ENCODE peak calls at places on chromosomes 13 and 19, in five cellular contexts. J is K562; R is heart left ventricle; D is testis; H is CD4-positive, alpha-beta T cell. E is an unnamed sample.

GRCh38 chr13:85728831-85729230 is 70.4 kb downstream of the SLITRK6 start:
- DNase-seq in J (no peak), R (no peak), D (no peak), H (no peak), E (no peak)

GRCh38 chr13:81757348-81757950 is 1416.5 kb upstream of the SPRY2 start:
- DNase-seq in J (no peak), R (no peak), D (no peak), H (no peak), E (no peak)

GRCh38 chr13:43720780-43721397 is 65.9 kb downstream of the ENOX1 start:
- DNase-seq in J (no peak), R (no peak), D (no peak), H (no peak), E (no peak)

GRCh38 chr19:18282021-18282787 is 782 bp upstream of the JUND start:
- DNase-seq in J (no peak), R (no peak), D (no peak), H (no peak), E (no peak)

GRCh38 chr13:91745962-91746361 is 347.5 kb downstream of the GPC5 start:
- DNase-seq in J (no peak), R (no peak), D (no peak), H (no peak), E (no peak)

GRCh38 chr13:57557979-57558529 is 73.5 kb upstream of the PCDH17 start:
- DNase-seq in J (no peak), R (no peak), D (no peak), H (no peak), E (no peak)

GRCh38 chr19:45468159-45468651 is 409 bp downstream of the FOSB start:
- DNase-seq in J (no peak), R (no peak), D (peak), H (peak), E (no peak)

GRCh38 chr13:99312493-99312883 is 5.3 kb upstream of the GPR183 start:
- DNase-seq in J (no peak), R (peak), D (peak), H (no peak), E (no peak)

GRCh38 chr19:13042443-13043130 is 47.3 kb downstream of the NFIX start:
- DNase-seq in J (no peak), R (no peak), D (no peak), H (no peak), E (no peak)

GRCh38 chr13:61414136-61414535 is 1.5 kb downstream of the PCDH20 start:
- DNase-seq in J (no peak), R (no peak), D (no peak), H (no peak), E (no peak)

GRCh38 chr13:63901630-63902029 is 2486.0 kb upstream of the PCDH20 start:
- DNase-seq in J (no peak), R (no peak), D (no peak), H (no peak), E (no peak)

GRCh38 chr13:74987124-74987690 is 494.8 kb downstream of the TBC1D4 start:
- DNase-seq in J (no peak), R (no peak), D (no peak), H (no peak), E (no peak)

GRCh38 chr13:81381560-81381959 is 1040.6 kb upstream of the SPRY2 start:
- DNase-seq in J (no peak), R (no peak), D (no peak), H (no peak), E (no peak)

GRCh38 chr19:13959962-13960862 is 7.9 kb downstream of the DCAF15 start:
- DNase-seq in J (peak), R (peak), D (no peak), H (peak), E (peak)

GRCh38 chr13:70714993-70715392 is 606.7 kb upstream of the KLHL1 start:
- DNase-seq in J (no peak), R (no peak), D (no peak), H (no peak), E (no peak)
- TF ChIP-seq CTCF in J (no peak), R (no peak), D (no peak), H (no peak), E (peak)

GRCh38 chr13:88000239-88000638 is 329.1 kb downstream of the SLITRK5 start:
- DNase-seq in J (no peak), R (no peak), D (no peak), H (no peak), E (no peak)
- TF ChIP-seq CTCF in J (no peak), R (no peak), D (no peak), H (no peak), E (no peak)

GRCh38 chr19:5478925-5479588 is 23.8 kb downstream of the ZNRF4 start:
- DNase-seq in J (no peak), R (no peak), D (no peak), H (no peak), E (no peak)

GRCh38 chr19:5478241-5478924 is 23.2 kb downstream of the ZNRF4 start:
- DNase-seq in J (no peak), R (no peak), D (no peak), H (no peak), E (no peak)

GRCh38 chr19:5479958-5480357 is 24.7 kb downstream of the ZNRF4 start:
- DNase-seq in J (no peak), R (no peak), D (no peak), H (no peak), E (no peak)

GRCh38 chr19:5481957-5482356 is 26.7 kb downstream of the ZNRF4 start:
- DNase-seq in J (no peak), R (no peak), D (no peak), H (no peak), E (no peak)

DNA sequence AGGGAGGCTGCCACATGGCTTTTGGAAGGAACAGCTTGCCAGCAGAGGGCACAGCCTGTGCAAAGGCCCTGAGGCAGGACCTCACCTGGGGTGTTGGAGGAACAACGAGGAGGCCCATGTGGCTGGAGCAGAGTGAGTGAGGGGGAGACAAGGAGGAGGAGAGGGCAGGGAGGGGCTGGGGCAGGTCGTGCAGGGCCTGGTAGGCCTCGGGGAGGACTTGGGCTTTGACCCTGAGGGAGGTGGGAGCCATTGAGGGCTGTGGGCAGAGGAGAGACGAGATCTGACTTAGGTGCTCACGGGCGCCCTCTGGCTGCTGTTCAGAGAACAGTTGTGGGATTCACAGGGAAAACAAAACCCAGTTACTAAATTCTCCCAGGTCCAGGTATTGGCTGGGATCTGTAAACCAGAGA is 25.2 kb downstream of the ZNRF4 start:
- DNase-seq in J (peak), R (no peak), D (no peak), H (peak), E (peak)
- TF ChIP-seq CTCF in J (peak), R (peak), D (no peak), H (peak), E (peak)

GRCh38 chr13:102550507-102550906 is 46.3 kb upstream of the TPP2 start:
- DNase-seq in J (no peak), R (no peak), D (no peak), H (no peak), E (no peak)

GRCh38 chr13:102561933-102562332 is 34.9 kb upstream of the TPP2 start:
- DNase-seq in J (no peak), R (no peak), D (no peak), H (no peak), E (no peak)

GRCh38 chr13:102558029-102558428 is 38.8 kb upstream of the TPP2 start:
- DNase-seq in J (no peak), R (no peak), D (no peak), H (no peak), E (no peak)

GRCh38 chr13:102556806-102557205 is 40.0 kb upstream of the TPP2 start:
- DNase-seq in J (no peak), R (no peak), D (no peak), H (no peak), E (no peak)

GRCh38 chr13:102555914-102556553 is 40.8 kb upstream of the TPP2 start:
- DNase-seq in J (peak), R (no peak), D (no peak), H (no peak), E (peak)
- TF ChIP-seq CTCF in J (peak), R (peak), D (peak), H (peak), E (peak)

GRCh38 chr19:10500247-10500592 is 2.9 kb downstream of the KEAP1 start:
- DNase-seq in J (no peak), R (no peak), D (no peak), H (no peak), E (no peak)

GRCh38 chr19:10499550-10500246 is 3.5 kb downstream of the KEAP1 start:
- DNase-seq in J (no peak), R (no peak), D (no peak), H (no peak), E (no peak)

GRCh38 chr19:10503002-10503789 is at the start of gene KEAP1:
- DNase-seq in J (peak), R (no peak), D (peak), H (no peak), E (peak)

GRCh38 chr19:10501971-10502523 is 1.1 kb downstream of the KEAP1 start:
- DNase-seq in J (peak), R (peak), D (peak), H (peak), E (peak)

GRCh38 chr19:10502524-10503001 is 593 bp downstream of the KEAP1 start:
- DNase-seq in J (peak), R (peak), D (peak), H (peak), E (peak)
- TF ChIP-seq CTCF in J (no peak), R (no peak), D (no peak), H (no peak), E (no peak)